ENCODE peak calls at places on chromosomes 1 and 21, in nine cellular contexts. One of them, this sample, is unnamed.
A peak's percentile ranks its signal among the peaks of the same experiment; 100 is the strongest.

GRCh38 chr1:19062258-19063029 is 106.0 kb upstream of the IFFO2 start:
- DNase-seq in sigmoid colon: no peak
- DNase-seq in GM12864: no peak
- DNase-seq in pancreas: no peak
- DNase-seq in prostate gland: no peak
- DNase-seq in IMR-90: no peak
- DNase-seq in CD8-positive, alpha-beta T cell: no peak
- DNase-seq in lung: no peak
- DNase-seq in GM12865: peak; percentile 16
- DNase-seq in this sample: no peak

GRCh38 chr1:237235080-237235479 is 193.1 kb downstream of the RYR2 start:
- DNase-seq in prostate gland: no peak
- DNase-seq in GM12864: no peak
- DNase-seq in IMR-90: no peak
- DNase-seq in pancreas: no peak
- DNase-seq in lung: peak; percentile 71
- DNase-seq in GM12865: no peak
- DNase-seq in sigmoid colon: no peak
- DNase-seq in CD8-positive, alpha-beta T cell: no peak
- DNase-seq in this sample: no peak

GRCh38 chr1:167121375-167122120 is 27.7 kb downstream of the STYXL2 start:
- DNase-seq in pancreas: peak; percentile 79
- DNase-seq in GM12864: no peak
- DNase-seq in lung: peak; percentile 40
- DNase-seq in prostate gland: no peak
- DNase-seq in CD8-positive, alpha-beta T cell: peak; percentile 40
- DNase-seq in GM12865: no peak
- DNase-seq in IMR-90: no peak
- DNase-seq in sigmoid colon: no peak
- DNase-seq in this sample: no peak

GRCh38 chr1:49622877-49623276 is 400.9 kb downstream of the AGBL4 start:
- DNase-seq in IMR-90: no peak
- DNase-seq in CD8-positive, alpha-beta T cell: no peak
- DNase-seq in GM12865: no peak
- DNase-seq in GM12864: no peak
- DNase-seq in pancreas: no peak
- DNase-seq in lung: no peak
- DNase-seq in sigmoid colon: no peak
- DNase-seq in prostate gland: no peak
- DNase-seq in this sample: no peak

GRCh38 chr1:153415850-153416570 is at the start of gene S100A7A:
- DNase-seq in sigmoid colon: no peak
- DNase-seq in pancreas: no peak
- DNase-seq in IMR-90: no peak
- DNase-seq in GM12864: no peak
- DNase-seq in lung: no peak
- DNase-seq in GM12865: peak; percentile 8
- DNase-seq in prostate gland: no peak
- DNase-seq in CD8-positive, alpha-beta T cell: no peak
- DNase-seq in this sample: no peak

GRCh38 chr1:192600264-192600663 is 24.7 kb downstream of the RGS1 start:
- DNase-seq in pancreas: no peak
- DNase-seq in IMR-90: no peak
- DNase-seq in GM12865: no peak
- DNase-seq in prostate gland: no peak
- DNase-seq in lung: no peak
- DNase-seq in GM12864: no peak
- DNase-seq in CD8-positive, alpha-beta T cell: no peak
- DNase-seq in sigmoid colon: no peak
- DNase-seq in this sample: no peak

GRCh38 chr1:244092293-244093264 is 41.5 kb downstream of the ZBTB18 start:
- DNase-seq in CD8-positive, alpha-beta T cell: no peak
- DNase-seq in GM12865: no peak
- DNase-seq in IMR-90: peak; percentile 67
- DNase-seq in sigmoid colon: no peak
- DNase-seq in prostate gland: no peak
- DNase-seq in GM12864: no peak
- DNase-seq in pancreas: no peak
- DNase-seq in lung: no peak
- DNase-seq in this sample: no peak

GRCh38 chr1:91684599-91685196 is 184.0 kb downstream of the CDC7 start:
- DNase-seq in GM12865: peak; percentile 42
- DNase-seq in IMR-90: peak; percentile 50
- DNase-seq in prostate gland: no peak
- DNase-seq in sigmoid colon: no peak
- DNase-seq in lung: no peak
- DNase-seq in CD8-positive, alpha-beta T cell: peak; percentile 11
- DNase-seq in pancreas: no peak
- DNase-seq in GM12864: no peak
- DNase-seq in this sample: no peak

GRCh38 chr1:151294748-151295462 is 12.8 kb downstream of the ZNF687 start:
- DNase-seq in CD8-positive, alpha-beta T cell: no peak
- DNase-seq in IMR-90: no peak
- DNase-seq in GM12865: no peak
- DNase-seq in prostate gland: no peak
- DNase-seq in GM12864: no peak
- DNase-seq in sigmoid colon: no peak
- DNase-seq in pancreas: no peak
- DNase-seq in lung: no peak
- DNase-seq in this sample: no peak

GRCh38 chr1:115239148-115239820 is 98.8 kb downstream of the NGF start:
- DNase-seq in GM12865: no peak
- DNase-seq in prostate gland: no peak
- DNase-seq in IMR-90: peak; percentile 76
- DNase-seq in sigmoid colon: no peak
- DNase-seq in lung: no peak
- DNase-seq in CD8-positive, alpha-beta T cell: no peak
- DNase-seq in GM12864: no peak
- DNase-seq in pancreas: no peak
- DNase-seq in this sample: no peak

GRCh38 chr1:235011599-235012435 is 116.8 kb downstream of the TOMM20 start:
- DNase-seq in lung: peak; percentile 66
- DNase-seq in pancreas: no peak
- DNase-seq in prostate gland: no peak
- DNase-seq in sigmoid colon: peak; percentile 86
- DNase-seq in GM12864: peak; percentile 99
- DNase-seq in IMR-90: peak; percentile 100
- DNase-seq in CD8-positive, alpha-beta T cell: peak; percentile 92
- DNase-seq in GM12865: peak; percentile 100
- DNase-seq in this sample: peak; percentile 95

GRCh38 chr1:89987170-89987819 is 7.6 kb upstream of the ZNF326 start:
- DNase-seq in CD8-positive, alpha-beta T cell: peak; percentile 49
- DNase-seq in lung: peak; percentile 44
- DNase-seq in GM12865: peak; percentile 82
- DNase-seq in sigmoid colon: no peak
- DNase-seq in GM12864: peak; percentile 57
- DNase-seq in prostate gland: peak; percentile 59
- DNase-seq in IMR-90: peak; percentile 80
- DNase-seq in pancreas: no peak
- DNase-seq in this sample: no peak

GRCh38 chr1:208240698-208241355 is 3.4 kb downstream of the PLXNA2 start:
- DNase-seq in IMR-90: no peak
- DNase-seq in prostate gland: no peak
- DNase-seq in GM12864: no peak
- DNase-seq in sigmoid colon: peak; percentile 30
- DNase-seq in pancreas: no peak
- DNase-seq in lung: no peak
- DNase-seq in GM12865: no peak
- DNase-seq in CD8-positive, alpha-beta T cell: no peak
- DNase-seq in this sample: no peak

GRCh38 chr1:208241541-208241940 is 2.6 kb downstream of the PLXNA2 start:
- DNase-seq in CD8-positive, alpha-beta T cell: no peak
- DNase-seq in GM12865: no peak
- DNase-seq in GM12864: no peak
- DNase-seq in sigmoid colon: peak; percentile 30
- DNase-seq in pancreas: no peak
- DNase-seq in lung: no peak
- DNase-seq in prostate gland: no peak
- DNase-seq in IMR-90: no peak
- DNase-seq in this sample: no peak

GRCh38 chr1:208242829-208243521 is 1.2 kb downstream of the PLXNA2 start:
- DNase-seq in prostate gland: no peak
- DNase-seq in GM12865: no peak
- DNase-seq in pancreas: peak; percentile 80
- DNase-seq in lung: no peak
- DNase-seq in CD8-positive, alpha-beta T cell: no peak
- DNase-seq in sigmoid colon: peak; percentile 65
- DNase-seq in IMR-90: no peak
- DNase-seq in GM12864: no peak
- DNase-seq in this sample: peak; percentile 43

GRCh38 chr1:208243522-208243850 is 698 bp downstream of the PLXNA2 start:
- DNase-seq in pancreas: no peak
- DNase-seq in GM12865: no peak
- DNase-seq in CD8-positive, alpha-beta T cell: no peak
- DNase-seq in IMR-90: no peak
- DNase-seq in GM12864: no peak
- DNase-seq in sigmoid colon: no peak
- DNase-seq in lung: no peak
- DNase-seq in prostate gland: no peak
- DNase-seq in this sample: peak; percentile 41

GRCh38 chr1:208242186-208242585 is 2.0 kb downstream of the PLXNA2 start:
- DNase-seq in lung: no peak
- DNase-seq in GM12864: no peak
- DNase-seq in IMR-90: no peak
- DNase-seq in GM12865: no peak
- DNase-seq in prostate gland: no peak
- DNase-seq in CD8-positive, alpha-beta T cell: no peak
- DNase-seq in sigmoid colon: peak; percentile 47
- DNase-seq in pancreas: no peak
- DNase-seq in this sample: no peak
- H3K4me3 ChIP-seq in lung: peak overlapping the region; percentile 75
- H3K4me3 ChIP-seq in GM12864: no peak overlapping the region
- H3K4me3 ChIP-seq in IMR-90: no peak overlapping the region
- H3K4me3 ChIP-seq in GM12865: no peak overlapping the region
- H3K4me3 ChIP-seq in prostate gland: peak overlapping the region; percentile 63
- H3K4me3 ChIP-seq in CD8-positive, alpha-beta T cell: no peak overlapping the region
- H3K4me3 ChIP-seq in sigmoid colon: peak overlapping the region; percentile 83
- H3K4me3 ChIP-seq in pancreas: peak overlapping the region; percentile 98
- H3K4me3 ChIP-seq in this sample: no peak overlapping the region

GRCh38 chr1:245336149-245336983 is 181.6 kb downstream of the KIF26B start:
- DNase-seq in sigmoid colon: no peak
- DNase-seq in pancreas: no peak
- DNase-seq in prostate gland: no peak
- DNase-seq in CD8-positive, alpha-beta T cell: no peak
- DNase-seq in GM12864: no peak
- DNase-seq in lung: no peak
- DNase-seq in IMR-90: no peak
- DNase-seq in GM12865: no peak
- DNase-seq in this sample: no peak

GRCh38 chr1:245341738-245342137 is 187.0 kb downstream of the KIF26B start:
- DNase-seq in IMR-90: no peak
- DNase-seq in GM12865: no peak
- DNase-seq in GM12864: no peak
- DNase-seq in sigmoid colon: no peak
- DNase-seq in lung: no peak
- DNase-seq in pancreas: no peak
- DNase-seq in CD8-positive, alpha-beta T cell: no peak
- DNase-seq in prostate gland: no peak
- DNase-seq in this sample: no peak

GRCh38 chr1:245338485-245338877 is 183.7 kb downstream of the KIF26B start:
- DNase-seq in pancreas: no peak
- DNase-seq in IMR-90: no peak
- DNase-seq in GM12865: no peak
- DNase-seq in CD8-positive, alpha-beta T cell: no peak
- DNase-seq in GM12864: no peak
- DNase-seq in prostate gland: no peak
- DNase-seq in sigmoid colon: no peak
- DNase-seq in lung: no peak
- DNase-seq in this sample: no peak

GRCh38 chr1:245334827-245335490 is 180.2 kb downstream of the KIF26B start:
- DNase-seq in pancreas: no peak
- DNase-seq in sigmoid colon: no peak
- DNase-seq in lung: no peak
- DNase-seq in GM12864: no peak
- DNase-seq in prostate gland: no peak
- DNase-seq in CD8-positive, alpha-beta T cell: no peak
- DNase-seq in IMR-90: no peak
- DNase-seq in GM12865: no peak
- DNase-seq in this sample: no peak

DNA sequence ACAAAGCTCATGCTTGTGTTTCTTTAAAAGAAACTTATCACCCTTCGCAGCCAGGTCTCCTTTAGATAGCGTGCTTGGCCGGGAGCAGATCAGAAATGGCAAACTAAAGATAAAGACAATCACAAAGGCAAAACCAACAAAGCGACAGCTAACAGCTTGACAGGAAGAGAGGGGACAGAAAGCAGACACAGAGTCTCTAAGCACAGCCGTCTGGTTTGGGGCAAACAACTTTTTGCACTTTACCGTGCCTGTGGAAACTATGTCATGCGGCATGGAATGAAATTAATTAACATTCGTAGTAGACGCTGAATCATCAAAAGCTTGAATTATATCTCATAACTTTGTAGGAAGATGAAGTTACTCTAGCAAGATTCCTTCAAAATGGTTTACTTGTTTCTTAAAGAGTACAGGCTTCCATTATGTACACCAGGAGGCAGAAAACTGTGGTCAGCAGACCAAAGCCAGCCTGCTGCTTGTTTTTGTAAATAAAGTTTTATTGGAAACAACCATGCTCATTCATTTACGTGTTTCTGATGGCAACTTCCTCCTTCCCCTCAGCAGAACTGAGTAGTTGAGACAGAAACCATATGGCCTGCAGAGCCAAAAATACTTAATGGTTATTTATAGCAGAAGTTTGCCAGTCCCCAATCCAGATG is 183.2 kb downstream of the KIF26B start:
- DNase-seq in GM12865: no peak
- DNase-seq in GM12864: no peak
- DNase-seq in prostate gland: no peak
- DNase-seq in lung: no peak
- DNase-seq in CD8-positive, alpha-beta T cell: no peak
- DNase-seq in IMR-90: no peak
- DNase-seq in sigmoid colon: no peak
- DNase-seq in pancreas: no peak
- DNase-seq in this sample: no peak
- TF ChIP-seq CTCF in GM12865: no peak
- TF ChIP-seq CTCF in GM12864: no peak
- TF ChIP-seq CTCF in prostate gland: no peak
- TF ChIP-seq CTCF in lung: no peak
- TF ChIP-seq CTCF in CD8-positive, alpha-beta T cell: no peak
- TF ChIP-seq CTCF in IMR-90: no peak
- TF ChIP-seq CTCF in sigmoid colon: no peak
- TF ChIP-seq CTCF in pancreas: no peak
- TF ChIP-seq CTCF in this sample: no peak

GRCh38 chr1:9910425-9911178 is 533 bp upstream of the CTNNBIP1 start:
- DNase-seq in lung: peak; percentile 100
- DNase-seq in GM12865: peak; percentile 100
- DNase-seq in sigmoid colon: peak; percentile 100
- DNase-seq in IMR-90: peak; percentile 98
- DNase-seq in prostate gland: peak; percentile 100
- DNase-seq in pancreas: peak; percentile 100
- DNase-seq in GM12864: peak; percentile 94
- DNase-seq in CD8-positive, alpha-beta T cell: peak; percentile 100
- DNase-seq in this sample: peak; percentile 99
- H3K4me3 ChIP-seq in lung: peak overlapping the region; percentile 67
- H3K4me3 ChIP-seq in GM12865: peak overlapping the region; percentile 84
- H3K4me3 ChIP-seq in sigmoid colon: peak overlapping the region; percentile 60
- H3K4me3 ChIP-seq in IMR-90: peak overlapping the region; percentile 51
- H3K4me3 ChIP-seq in prostate gland: peak overlapping the region; percentile 49
- H3K4me3 ChIP-seq in pancreas: peak overlapping the region; percentile 43
- H3K4me3 ChIP-seq in GM12864: peak overlapping the region; percentile 73
- H3K4me3 ChIP-seq in CD8-positive, alpha-beta T cell: peak overlapping the region; percentile 88
- H3K4me3 ChIP-seq in this sample: peak overlapping the region; percentile 78

GRCh38 chr21:36035381-36035791 is 24.9 kb downstream of the SETD4 start:
- DNase-seq in sigmoid colon: no peak
- DNase-seq in pancreas: no peak
- DNase-seq in IMR-90: no peak
- DNase-seq in GM12865: no peak
- DNase-seq in lung: no peak
- DNase-seq in CD8-positive, alpha-beta T cell: no peak
- DNase-seq in GM12864: no peak
- DNase-seq in prostate gland: no peak
- DNase-seq in this sample: no peak
- TF ChIP-seq CTCF in sigmoid colon: no peak
- TF ChIP-seq CTCF in pancreas: no peak
- TF ChIP-seq CTCF in IMR-90: no peak
- TF ChIP-seq CTCF in GM12865: no peak
- TF ChIP-seq CTCF in lung: no peak
- TF ChIP-seq CTCF in CD8-positive, alpha-beta T cell: no peak
- TF ChIP-seq CTCF in GM12864: no peak
- TF ChIP-seq CTCF in prostate gland: no peak
- TF ChIP-seq CTCF in this sample: no peak

This sample was measured in GM06990.